ENCODE peak calls at places on chromosomes 11 and 22, in eight cellular contexts. X is left cardiac atrium; N is tibial artery; B is stimulated activated naive B cell treated with anti-CD40 and anti-IgM and Interleukin-4, amounts not matched to agents 10 μg/mL and 1 μg/mL and 100 μg/mL, for 72 hours; E is activated CD4-positive, alpha-beta T cell treated with anti-CD3 and anti-CD28 coated beads for 48 hours; T is endothelial cell; M is mucosa of gallbladder; U is Caco-2. Y is an unnamed sample.

GRCh38 chr11:93005239-93005638 is 35.8 kb downstream of the MTNR1B start:
- DNase-seq in X (no peak), B (no peak), T (no peak), M (no peak), N (no peak), U (no peak), E (no peak), Y (peak)

GRCh38 chr11:78339945-78340344 is 77.7 kb downstream of the GAB2 start:
- DNase-seq in B (no peak), E (no peak), U (no peak), N (no peak), T (no peak), X (no peak), M (no peak), Y (no peak)

GRCh38 chr11:64078294-64078693 is 42.6 kb downstream of the FLRT1 start:
- DNase-seq in T (no peak), B (no peak), M (no peak), U (no peak), E (no peak), N (no peak), X (no peak), Y (no peak)

GRCh38 chr11:2575611-2576051 is 124.2 kb downstream of the KCNQ1OT1 start:
- DNase-seq in E (no peak), B (no peak), M (no peak), X (no peak), T (no peak), U (no peak), N (peak), Y (peak)

GRCh38 chr11:65013692-65014145 is 241 bp upstream of the ARL2 start:
- DNase-seq in M (peak), N (peak), E (peak), T (peak), U (no peak), X (peak), B (peak), Y (peak)

GRCh38 chr22:44127353-44127752 is 53.4 kb upstream of the PARVG start:
- DNase-seq in E (no peak), M (peak), T (no peak), N (peak), B (no peak), U (no peak), X (peak), Y (no peak)

GRCh38 chr22:37476389-37477329 is 9.5 kb downstream of the MFNG start:
- DNase-seq in U (no peak), N (no peak), M (no peak), T (no peak), X (no peak), E (no peak), B (no peak), Y (no peak)

GRCh38 chr11:75035911-75036536 is 47.3 kb downstream of the NEU3 start:
- DNase-seq in E (no peak), B (no peak), X (no peak), M (no peak), U (peak), T (no peak), N (no peak), Y (no peak)

GRCh38 chr22:29117799-29118477 is 45.1 kb downstream of the KREMEN1 start:
- DNase-seq in B (no peak), N (no peak), U (no peak), X (no peak), T (no peak), E (no peak), M (no peak), Y (no peak)

GRCh38 chr11:23473782-23474181 is 613.5 kb upstream of the CCDC179 start:
- DNase-seq in T (no peak), U (no peak), X (no peak), N (no peak), M (no peak), E (no peak), B (no peak), Y (no peak)

GRCh38 chr11:33045551-33046255 is 6.3 kb downstream of the TCP11L1 start:
- DNase-seq in U (peak), X (no peak), M (peak), E (no peak), B (no peak), N (no peak), T (no peak), Y (peak)